ENCODE peak calls at places on chromosomes 6 and 20, in nine cellular contexts. W is substantia nigra; O is H4; V is kidney tubule cell; D is GF-D8; P is HTR-8/SVneo; K is SK-MEL-5; Y is activated CD4-positive, alpha-beta T cell treated with anti-CD3 and anti-CD28 coated beads, Interleukin-2, amount 10 ng/mL, durations not matched to agents 7 days and 5 days; F is HFFc6. S is an unnamed sample.

GRCh38 chr6:47379328-47379727 is 69.6 kb upstream of the TNFRSF21 start:
- DNase-seq in D (no peak), F (no peak), W (no peak), P (no peak), Y (no peak), V (no peak), K (no peak), O (no peak), S (no peak)

GRCh38 chr20:38065764-38066375 is 32.3 kb downstream of the RPRD1B start:
- DNase-seq in V (no peak), W (no peak), P (no peak), F (no peak), Y (no peak), O (no peak), D (no peak), K (no peak), S (no peak)

GRCh38 chr6:53151676-53152075 is 3.0 kb upstream of the GCM1 start:
- DNase-seq in F (no peak), Y (no peak), W (no peak), K (peak), O (peak), P (peak), D (no peak), V (no peak), S (no peak)

GRCh38 chr6:8000080-8001035 is 63.8 kb downstream of the BLOC1S5 start:
- DNase-seq in D (no peak), P (no peak), O (no peak), V (no peak), F (no peak), K (no peak), Y (no peak), W (no peak), S (no peak)

GRCh38 chr6:23754197-23754596 is 371.8 kb upstream of the NRSN1 start:
- DNase-seq in P (no peak), D (no peak), O (no peak), V (no peak), F (no peak), K (peak), W (no peak), Y (no peak), S (no peak)

GRCh38 chr6:111090766-111091165 is 3.5 kb downstream of the SLC16A10 start:
- DNase-seq in F (no peak), P (no peak), K (no peak), Y (no peak), D (no peak), V (no peak), O (no peak), W (no peak), S (no peak)

GRCh38 chr6:13229205-13230085 is 98.9 kb downstream of the TBC1D7 start:
- DNase-seq in W (no peak), V (peak), O (no peak), F (no peak), D (no peak), P (no peak), Y (peak), K (peak), S (no peak)

GRCh38 chr20:25032478-25033183 is 25.3 kb downstream of the ACSS1 start:
- DNase-seq in O (no peak), K (peak), F (no peak), D (no peak), V (no peak), P (no peak), W (peak), Y (no peak), S (no peak)

GRCh38 chr6:42402184-42402583 is 49.5 kb downstream of the TRERF1 start:
- DNase-seq in K (no peak), F (peak), Y (peak), P (peak), O (peak), D (no peak), V (no peak), W (no peak), S (peak)

GRCh38 chr20:17083738-17084137 is 143.1 kb upstream of the PCSK2 start:
- DNase-seq in Y (no peak), K (peak), D (no peak), V (no peak), F (no peak), W (no peak), P (no peak), O (no peak), S (no peak)

GRCh38 chr6:30826961-30827342 is 57.4 kb upstream of the DDR1 start:
- DNase-seq in W (no peak), D (no peak), F (no peak), P (no peak), K (no peak), O (peak), Y (no peak), V (peak), S (peak)

GRCh38 chr6:22432060-22432459 is 135.2 kb upstream of the PRL start:
- DNase-seq in P (no peak), D (no peak), V (no peak), F (no peak), O (no peak), W (no peak), Y (no peak), K (no peak), S (no peak)

GRCh38 chr20:38534756-38535155 is 46.2 kb upstream of the ADIG start:
- DNase-seq in W (no peak), P (no peak), K (no peak), O (no peak), D (no peak), V (no peak), F (no peak), Y (no peak), S (no peak)

GRCh38 chr20:45187693-45188092 is 13.0 kb downstream of the PI3 start:
- DNase-seq in F (no peak), Y (no peak), W (no peak), P (no peak), O (no peak), V (no peak), D (no peak), K (no peak), S (no peak)

GRCh38 chr20:17558154-17558940 is 11.5 kb upstream of the DSTN start:
- DNase-seq in O (peak), F (peak), K (peak), V (peak), D (peak), Y (no peak), P (peak), W (no peak), S (peak)

GRCh38 chr6:3211681-3212080 is 15.8 kb downstream of the TUBB2B start:
- DNase-seq in P (peak), K (peak), D (no peak), F (no peak), Y (no peak), O (peak), W (peak), V (peak), S (no peak)

GRCh38 chr20:38117635-38118034 is 47.4 kb downstream of the TGM2 start:
- DNase-seq in Y (no peak), V (peak), F (peak), P (peak), D (no peak), W (no peak), O (no peak), K (peak), S (peak)

GRCh38 chr6:128723667-128724066 is 159.3 kb upstream of the LAMA2 start:
- DNase-seq in P (no peak), V (peak), F (peak), K (no peak), Y (no peak), W (no peak), O (peak), D (no peak), S (no peak)

GRCh38 chr6:139334791-139335446 is 39.5 kb downstream of the CITED2 start:
- DNase-seq in V (peak), P (no peak), Y (no peak), O (no peak), F (peak), D (peak), K (no peak), W (no peak), S (peak)

GRCh38 chr20:32903666-32904175 is 45.0 kb downstream of the EFCAB8 start:
- DNase-seq in K (no peak), P (no peak), Y (no peak), D (no peak), W (no peak), V (no peak), O (no peak), F (no peak), S (no peak)

GRCh38 chr6:149190228-149190831 is 127.2 kb upstream of the TAB2 start:
- DNase-seq in Y (peak), P (no peak), O (peak), F (no peak), K (peak), D (no peak), W (no peak), V (peak), S (no peak)

GRCh38 chr6:89547286-89547685 is 91.3 kb downstream of the LYRM2 start:
- DNase-seq in Y (no peak), O (no peak), D (no peak), F (no peak), W (no peak), K (no peak), V (no peak), P (no peak), S (no peak)